ENCODE peak calls at places on chromosome 20, in nine cellular contexts. P, V, Q, L, K, C, F, S and R are unnamed samples.

GRCh38 chr20:20130399-20130798 is 78.1 kb downstream of the CFAP61 start:
- DNase-seq in S (no peak), C (no peak), L (no peak), V (no peak), Q (no peak), K (peak; percentile 49), P (no peak), F (no peak), R (no peak)

GRCh38 chr20:31695849-31696804 is 26.5 kb downstream of the BCL2L1 start:
- DNase-seq in Q (no peak), C (peak; percentile 71), K (no peak), L (peak; percentile 45), V (no peak), P (no peak), S (no peak), F (no peak), R (peak; percentile 74)

GRCh38 chr20:18694071-18694470 is 106.2 kb downstream of the DTD1 start:
- DNase-seq in K (no peak), F (no peak), S (no peak), Q (no peak), V (no peak), P (no peak), L (no peak), C (no peak), R (no peak)

GRCh38 chr20:57147185-57147584 is 119.3 kb downstream of the BMP7 start:
- DNase-seq in Q (no peak), V (no peak), S (no peak), K (no peak), P (no peak), F (no peak), L (no peak), C (no peak), R (no peak)

GRCh38 chr20:4050581-4050980 is 35.2 kb upstream of the RNF24 start:
- DNase-seq in S (no peak), L (no peak), C (no peak), F (no peak), Q (no peak), P (no peak), K (no peak), V (no peak), R (no peak)

GRCh38 chr20:47620808-47621805 is 119.4 kb downstream of the NCOA3 start:
- DNase-seq in P (no peak), V (no peak), C (no peak), S (no peak), Q (no peak), F (peak; percentile 34), K (peak; percentile 81), L (peak; percentile 82), R (peak; percentile 27)

GRCh38 chr20:34299925-34300806 is 3.0 kb downstream of the AHCY start:
- DNase-seq in C (no peak), S (no peak), Q (no peak), K (no peak), L (no peak), V (no peak), P (no peak), F (no peak), R (no peak)

GRCh38 chr20:1644101-1644962 is 13.2 kb downstream of the SIRPG start:
- DNase-seq in K (no peak), L (no peak), V (no peak), P (no peak), Q (no peak), F (no peak), S (no peak), C (no peak), R (no peak)

GRCh38 chr20:16062661-16063591 is 510.3 kb downstream of the KIF16B start:
- DNase-seq in K (no peak), F (peak; percentile 13), P (no peak), V (no peak), L (no peak), Q (no peak), S (no peak), C (no peak), R (no peak)

GRCh38 chr20:40673442-40673841 is 15.6 kb downstream of the MAFB start:
- DNase-seq in K (no peak), S (no peak), V (no peak), P (no peak), Q (no peak), C (no peak), L (no peak), F (no peak), R (no peak)

GRCh38 chr20:64150756-64151633 is 13.3 kb upstream of the MYT1 start:
- DNase-seq in K (no peak), F (no peak), S (no peak), P (no peak), C (no peak), V (no peak), L (no peak), Q (no peak), R (no peak)